ENCODE peak calls at places on chromosomes 6 and 20, in seven cellular contexts. E is stimulated activated CD8-positive, alpha-beta memory T cell treated with anti-CD3 and anti-CD28 coated beads, Interleukin-7, amount 100 ng/mL, for 4 hours; N is stimulated activated CD4-positive, alpha-beta T cell treated with anti-CD3 and anti-CD28 coated beads, Interleukin-4, amount 100 ng/mL, for 48 hours; K is posterior vena cava; P is A549; U is thyroid gland; I is occipital lobe. Q is an unnamed sample.
A peak's percentile ranks its signal among the peaks of the same experiment; 100 is the strongest.

GRCh38 chr6:113697642-113698410 is 159.3 kb upstream of the MARCKS start:
- DNase-seq in P (no peak), U (no peak), N (no peak), K (no peak), E (no peak), I (no peak), Q (no peak)

GRCh38 chr6:90677440-90677839 is 90.6 kb upstream of the MAP3K7 start:
- DNase-seq in N (no peak), I (no peak), K (no peak), P (no peak), U (no peak), E (no peak), Q (no peak)

GRCh38 chr20:45850926-45851325 is 6.3 kb downstream of the ACOT8 start:
- DNase-seq in N (no peak), E (no peak), K (no peak), I (no peak), U (no peak), P (no peak), Q (no peak)

GRCh38 chr6:19754686-19755085 is 82.5 kb upstream of the ID4 start:
- DNase-seq in N (no peak), K (no peak), U (no peak), E (no peak), P (no peak), I (no peak), Q (no peak)

GRCh38 chr20:51360451-51361230 is 181.9 kb downstream of the NFATC2 start:
- DNase-seq in E (no peak), I (no peak), N (no peak), P (peak; percentile 59), U (no peak), K (peak; percentile 77), Q (no peak)

GRCh38 chr20:20472690-20473274 is 104.9 kb downstream of the INSM1 start:
- DNase-seq in I (no peak), E (no peak), U (no peak), K (no peak), P (no peak), N (no peak), Q (no peak)

GRCh38 chr6:160992323-160993314 is 1.1 kb downstream of the MAP3K4 start:
- DNase-seq in N (no peak), I (peak; percentile 17), U (peak; percentile 37), E (peak; percentile 15), P (peak; percentile 51), K (no peak), Q (peak; percentile 61)

GRCh38 chr6:118198746-118199145 is 291.7 kb downstream of the SLC35F1 start:
- DNase-seq in N (no peak), E (no peak), P (no peak), U (no peak), K (no peak), I (no peak), Q (no peak)

GRCh38 chr6:83952830-83953229 is 80.7 kb upstream of the MRAP2 start:
- DNase-seq in N (no peak), P (no peak), I (no peak), K (no peak), U (no peak), E (no peak), Q (no peak)